ENCODE peak calls at places on chromosome 21, in four cellular contexts. One of them, this sample, is unnamed.

GRCh38 chr21:19029816-19030215 is 626.2 kb upstream of the TMPRSS15 start:
- DNase-seq in NCI-H1092: no peak
- DNase-seq in NCI-H774: no peak
- DNase-seq in small intestine: no peak
- DNase-seq in this sample: no peak

GRCh38 chr21:31548688-31549087 is 110.8 kb upstream of the SOD1 start:
- DNase-seq in NCI-H1092: no peak
- DNase-seq in NCI-H774: no peak
- DNase-seq in small intestine: no peak
- DNase-seq in this sample: no peak

GRCh38 chr21:33266784-33267135 is 593 bp downstream of the IL10RB start:
- DNase-seq in NCI-H1092: no peak
- DNase-seq in NCI-H774: no peak
- DNase-seq in small intestine: peak
- DNase-seq in this sample: no peak

GRCh38 chr21:44723177-44724131 is 12.1 kb upstream of the TSPEAR start:
- DNase-seq in NCI-H1092: no peak
- DNase-seq in NCI-H774: no peak
- DNase-seq in small intestine: no peak
- DNase-seq in this sample: no peak

GRCh38 chr21:42358937-42359336 is 7.4 kb downstream of the TFF1 start:
- DNase-seq in NCI-H1092: no peak
- DNase-seq in NCI-H774: no peak
- DNase-seq in small intestine: no peak
- DNase-seq in this sample: no peak

GRCh38 chr21:46142581-46143473 is 12.6 kb downstream of the FTCD start:
- DNase-seq in NCI-H1092: no peak
- DNase-seq in NCI-H774: no peak
- DNase-seq in small intestine: no peak
- DNase-seq in this sample: no peak

GRCh38 chr21:39422468-39423241 is 22.9 kb downstream of the LCA5L start:
- DNase-seq in NCI-H1092: no peak
- DNase-seq in NCI-H774: no peak
- DNase-seq in small intestine: no peak
- DNase-seq in this sample: no peak

GRCh38 chr21:34958040-34958439 is 91.1 kb downstream of the RUNX1 start:
- DNase-seq in NCI-H1092: no peak
- DNase-seq in NCI-H774: no peak
- DNase-seq in small intestine: no peak
- DNase-seq in this sample: no peak

GRCh38 chr21:35034203-35034926 is 14.7 kb downstream of the RUNX1 start:
- DNase-seq in NCI-H1092: no peak
- DNase-seq in NCI-H774: no peak
- DNase-seq in small intestine: no peak
- DNase-seq in this sample: no peak

GRCh38 chr21:33101300-33102005 is 31.5 kb downstream of the OLIG1 start:
- DNase-seq in NCI-H1092: no peak
- DNase-seq in NCI-H774: no peak
- DNase-seq in small intestine: no peak
- DNase-seq in this sample: no peak

GRCh38 chr21:32189688-32190483 is 89.0 kb downstream of the MIS18A start:
- DNase-seq in NCI-H1092: no peak
- DNase-seq in NCI-H774: no peak
- DNase-seq in small intestine: no peak
- DNase-seq in this sample: no peak

GRCh38 chr21:28540514-28540913 is 452.2 kb downstream of the LTN1 start:
- DNase-seq in NCI-H1092: no peak
- DNase-seq in NCI-H774: no peak
- DNase-seq in small intestine: no peak
- DNase-seq in this sample: no peak

GRCh38 chr21:15343066-15343465 is 278.3 kb upstream of the NRIP1 start:
- DNase-seq in NCI-H1092: no peak
- DNase-seq in NCI-H774: no peak
- DNase-seq in small intestine: no peak
- DNase-seq in this sample: no peak

GRCh38 chr21:44908908-44909307 is 11.8 kb downstream of the ITGB2 start:
- DNase-seq in NCI-H1092: no peak
- DNase-seq in NCI-H774: no peak
- DNase-seq in small intestine: no peak
- DNase-seq in this sample: no peak

GRCh38 chr21:44539031-44539430 is 964 bp downstream of the KRTAP10-1 start:
- DNase-seq in NCI-H1092: no peak
- DNase-seq in NCI-H774: no peak
- DNase-seq in small intestine: no peak
- DNase-seq in this sample: no peak

GRCh38 chr21:22263890-22264289 is 1265.7 kb downstream of the NCAM2 start:
- DNase-seq in NCI-H1092: no peak
- DNase-seq in NCI-H774: no peak
- DNase-seq in small intestine: no peak
- DNase-seq in this sample: no peak

GRCh38 chr21:35070436-35070835 is 21.3 kb upstream of the RUNX1 start:
- DNase-seq in NCI-H1092: no peak
- DNase-seq in NCI-H774: no peak
- DNase-seq in small intestine: no peak
- DNase-seq in this sample: no peak

GRCh38 chr21:44462090-44462833 is 7.0 kb downstream of the LRRC3 start:
- DNase-seq in NCI-H1092: no peak
- DNase-seq in NCI-H774: no peak
- DNase-seq in small intestine: no peak
- DNase-seq in this sample: no peak

This sample was measured in NCI-H1105.